ENCODE peak calls at places on chromosome 15, in nine cellular contexts. J is upper lobe of right lung; F is A549; O is CD4-positive, alpha-beta T cell; T is heart left ventricle; V is adrenal gland; N is stomach; A is mammary epithelial cell; H is suprapubic skin. D is an unnamed sample.

GRCh38 chr15:99703603-99704443 is 29.4 kb downstream of the LYSMD4 start:
- DNase-seq in J (no peak), F (peak; percentile 81), O (no peak), T (no peak), V (peak; percentile 54), N (no peak), A (peak; percentile 83), H (no peak), D (no peak)

GRCh38 chr15:97745481-97746071 is 214.9 kb upstream of the ARRDC4 start:
- DNase-seq in J (no peak), F (peak; percentile 60), O (no peak), T (peak; percentile 36), V (peak; percentile 36), N (peak; percentile 32), A (peak; percentile 9), H (no peak), D (peak; percentile 44)

GRCh38 chr15:33150993-33151392 is 43.5 kb downstream of the FMN1 start:
- DNase-seq in J (no peak), F (no peak), O (no peak), T (no peak), V (no peak), N (no peak), A (no peak), H (no peak), D (no peak)

GRCh38 chr15:43093026-43093425 is 12.8 kb downstream of the UBR1 start:
- DNase-seq in J (no peak), F (no peak), O (no peak), T (no peak), V (no peak), N (no peak), A (no peak), H (no peak), D (no peak)

GRCh38 chr15:100279849-100280248 is 61.9 kb downstream of the ADAMTS17 start:
- DNase-seq in J (no peak), F (no peak), O (no peak), T (no peak), V (no peak), N (no peak), A (no peak), H (no peak), D (no peak)

GRCh38 chr15:101176625-101177024 is 75.2 kb downstream of the CHSY1 start:
- DNase-seq in J (no peak), F (peak; percentile 27), O (no peak), T (no peak), V (peak; percentile 56), N (no peak), A (peak; percentile 23), H (no peak), D (no peak)

GRCh38 chr15:65862682-65863081 is 6.6 kb upstream of the RAB11A start:
- DNase-seq in J (no peak), F (peak; percentile 92), O (peak; percentile 38), T (peak; percentile 61), V (peak; percentile 77), N (peak; percentile 38), A (peak; percentile 28), H (no peak), D (peak; percentile 41)

GRCh38 chr15:33341943-33342342 is 31.2 kb downstream of the RYR3 start:
- DNase-seq in J (no peak), F (no peak), O (no peak), T (no peak), V (no peak), N (no peak), A (no peak), H (no peak), D (no peak)

GRCh38 chr15:74315626-74316025 is 51.8 kb downstream of the CYP11A1 start:
- DNase-seq in J (no peak), F (no peak), O (no peak), T (peak; percentile 40), V (no peak), N (no peak), A (no peak), H (no peak), D (no peak)

DNA sequence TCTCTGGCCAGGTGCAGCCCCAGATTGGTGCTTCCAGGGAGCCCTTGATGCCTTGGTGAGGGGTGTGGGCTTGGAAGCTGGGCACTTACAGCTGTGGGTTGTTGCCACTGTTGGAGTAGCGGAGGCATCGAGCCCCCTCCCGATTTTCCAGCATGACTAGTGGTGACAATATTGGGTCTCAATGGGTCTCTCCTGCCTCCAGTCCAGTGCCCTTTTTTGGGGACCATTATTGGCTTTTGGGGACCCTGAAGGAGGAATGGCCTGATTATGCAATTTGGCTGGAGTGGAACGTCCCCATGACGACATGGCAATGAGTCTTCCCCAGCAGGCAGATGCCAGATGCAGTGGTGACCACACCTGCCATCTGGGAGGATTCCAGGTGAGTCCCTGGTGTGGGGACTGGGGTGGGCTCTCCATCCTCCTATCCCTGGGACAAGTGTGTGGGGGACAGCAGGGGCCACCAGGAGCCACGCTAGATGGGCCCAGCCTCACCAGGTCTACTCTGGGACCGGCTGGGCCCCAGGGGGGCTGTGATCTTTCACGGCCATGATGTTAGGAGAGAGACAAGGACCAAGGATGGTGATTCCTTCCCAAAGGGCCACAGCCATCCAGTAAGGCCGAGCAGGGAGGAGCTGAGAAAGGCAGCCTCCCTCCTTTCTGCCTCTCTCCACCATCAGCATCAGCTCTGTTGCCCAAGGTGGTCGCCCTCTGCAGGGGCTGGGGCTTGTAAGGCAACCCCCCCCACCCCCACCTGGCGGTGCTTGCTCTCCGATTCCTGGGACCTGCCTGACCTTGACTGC is 196.8 kb downstream of the GOLGA6L6 start:
- DNase-seq in J (peak; percentile 75), F (peak; percentile 6), O (no peak), T (no peak), V (no peak), N (no peak), A (peak; percentile 12), H (peak; percentile 60), D (no peak)
- H3K9me3 ChIP-seq in J (peaks cover 7% of the 10 kb centered on the region), F (peaks cover 78% of the 10 kb centered on the region), O (no peaks in the 10 kb centered on the region), T (peaks cover 27% of the 10 kb centered on the region), V (no peaks in the 10 kb centered on the region), N (peaks cover 47% of the 10 kb centered on the region), A (peaks cover 34% of the 10 kb centered on the region), H (peaks cover 32% of the 10 kb centered on the region), D (peaks cover 13% of the 10 kb centered on the region)

GRCh38 chr15:25192651-25193050 is 237.9 kb downstream of the SNRPN start:
- DNase-seq in J (no peak), F (no peak), O (no peak), T (no peak), V (no peak), N (no peak), A (no peak), H (no peak), D (no peak)
- H3K9me3 ChIP-seq in J (no peaks in the 10 kb centered on the region), F (no peaks in the 10 kb centered on the region), O (peaks cover 28% of the 10 kb centered on the region), T (peaks cover 61% of the 10 kb centered on the region), V (no peaks in the 10 kb centered on the region), N (peaks cover 100% of the 10 kb centered on the region), A (peaks cover 79% of the 10 kb centered on the region), H (peaks cover 35% of the 10 kb centered on the region), D (peaks cover 65% of the 10 kb centered on the region)

GRCh38 chr15:95709959-95710695 is 620.4 kb upstream of the NR2F2 start:
- DNase-seq in J (no peak), F (no peak), O (no peak), T (no peak), V (no peak), N (no peak), A (no peak), H (no peak), D (no peak)
- H3K9me3 ChIP-seq in J (no peaks in the 10 kb centered on the region), F (peaks cover 3% of the 10 kb centered on the region), O (no peaks in the 10 kb centered on the region), T (no peaks in the 10 kb centered on the region), V (no peaks in the 10 kb centered on the region), N (no peaks in the 10 kb centered on the region), A (no peaks in the 10 kb centered on the region), H (no peaks in the 10 kb centered on the region), D (no peaks in the 10 kb centered on the region)

GRCh38 chr15:69929905-69930630 is 167.6 kb downstream of the TLE3 start:
- DNase-seq in J (no peak), F (no peak), O (no peak), T (no peak), V (no peak), N (no peak), A (no peak), H (no peak), D (no peak)

GRCh38 chr15:69926721-69927120 is 171.0 kb downstream of the TLE3 start:
- DNase-seq in J (no peak), F (no peak), O (no peak), T (no peak), V (no peak), N (no peak), A (no peak), H (no peak), D (no peak)

GRCh38 chr15:69921626-69922624 is 175.8 kb downstream of the TLE3 start:
- DNase-seq in J (no peak), F (no peak), O (no peak), T (no peak), V (no peak), N (no peak), A (no peak), H (no peak), D (no peak)

GRCh38 chr15:69924531-69924930 is 173.2 kb downstream of the TLE3 start:
- DNase-seq in J (no peak), F (no peak), O (no peak), T (no peak), V (no peak), N (no peak), A (no peak), H (no peak), D (no peak)

DNA sequence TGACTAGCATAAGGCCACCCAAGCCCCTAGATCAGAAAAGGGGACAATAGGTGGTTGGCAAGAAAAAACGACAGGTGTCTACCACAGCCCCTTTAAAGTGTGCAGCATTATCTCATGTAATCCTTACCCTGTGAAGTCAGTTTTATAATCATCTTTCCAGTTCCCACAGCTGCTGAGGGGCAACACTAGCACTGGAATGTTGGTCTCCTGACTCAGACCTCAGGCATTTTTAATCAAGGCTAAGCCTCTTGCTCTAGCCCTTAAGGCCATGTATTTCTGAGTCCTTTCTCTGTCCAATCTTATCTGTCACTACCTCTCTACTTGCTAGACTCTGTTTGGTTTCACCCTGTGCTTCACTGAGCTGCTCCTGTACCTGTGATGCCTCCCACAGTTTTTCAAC is 171.7 kb downstream of the TLE3 start:
- DNase-seq in J (no peak), F (no peak), O (no peak), T (no peak), V (no peak), N (no peak), A (no peak), H (no peak), D (no peak)
- H3K9me3 ChIP-seq in J (peaks cover 11% of the 10 kb centered on the region), F (peaks cover 58% of the 10 kb centered on the region), O (peaks cover 9% of the 10 kb centered on the region), T (peaks cover 13% of the 10 kb centered on the region), V (peaks cover 15% of the 10 kb centered on the region), N (peaks cover 19% of the 10 kb centered on the region), A (peaks cover 2% of the 10 kb centered on the region), H (peaks cover 17% of the 10 kb centered on the region), D (peaks cover 11% of the 10 kb centered on the region)

GRCh38 chr15:27359586-27359985 is 388.6 kb downstream of the GABRG3 start:
- DNase-seq in J (no peak), F (no peak), O (no peak), T (no peak), V (no peak), N (no peak), A (no peak), H (no peak), D (no peak)

GRCh38 chr15:27361418-27361817 is 390.4 kb downstream of the GABRG3 start:
- DNase-seq in J (no peak), F (no peak), O (no peak), T (no peak), V (no peak), N (no peak), A (no peak), H (no peak), D (no peak)

DNA sequence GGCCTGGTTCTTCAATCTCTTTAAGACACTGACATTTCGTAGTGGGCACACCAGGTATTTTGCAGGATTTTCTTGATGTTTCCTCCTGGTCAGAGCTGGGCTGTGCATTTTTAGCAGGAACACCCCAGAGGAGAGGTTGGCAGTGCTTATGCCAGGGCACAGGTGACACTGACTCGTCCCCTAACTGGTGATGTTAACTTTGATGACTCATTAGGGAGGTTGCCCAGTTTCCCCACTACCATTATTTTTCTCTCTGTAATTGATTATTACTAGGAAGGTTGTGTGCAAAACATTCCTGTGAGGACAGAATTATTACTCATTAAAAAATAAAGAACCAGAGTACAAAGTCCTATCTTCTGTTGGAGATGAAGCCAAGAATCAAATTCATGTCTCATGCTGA is 394.5 kb downstream of the GABRG3 start:
- DNase-seq in J (no peak), F (no peak), O (no peak), T (no peak), V (no peak), N (no peak), A (no peak), H (no peak), D (no peak)
- H3K9me3 ChIP-seq in J (no peaks in the 10 kb centered on the region), F (no peaks in the 10 kb centered on the region), O (no peaks in the 10 kb centered on the region), T (no peaks in the 10 kb centered on the region), V (no peaks in the 10 kb centered on the region), N (no peaks in the 10 kb centered on the region), A (peaks cover 55% of the 10 kb centered on the region), H (no peaks in the 10 kb centered on the region), D (no peaks in the 10 kb centered on the region)

D was measured in CD4-positive, CD25-positive, alpha-beta regulatory T cell.